ENCODE peak calls at places on chromosomes 11 and 22, in four cellular contexts. V, Q, B and Y are unnamed samples.

GRCh38 chr11:122494171-122494570 is 161.4 kb upstream of the UBASH3B start:
- DNase-seq in V (no peak), Q (no peak), B (no peak), Y (no peak)

GRCh38 chr11:33835143-33835878 is 56.6 kb downstream of the LMO2 start:
- DNase-seq in V (no peak), Q (peak; percentile 89), B (peak; percentile 30), Y (no peak)

GRCh38 chr11:128610765-128611617 is 23.6 kb upstream of the ETS1 start:
- DNase-seq in V (no peak), Q (no peak), B (no peak), Y (no peak)

GRCh38 chr22:36356708-36357694 is 30.8 kb downstream of the MYH9 start:
- DNase-seq in V (no peak), Q (no peak), B (no peak), Y (no peak)

GRCh38 chr11:66015094-66015881 is 3.5 kb downstream of the CST6 start:
- DNase-seq in V (no peak), Q (peak; percentile 87), B (no peak), Y (no peak)

GRCh38 chr11:88059326-88059725 is 115.9 kb downstream of the RAB38 start:
- DNase-seq in V (no peak), Q (no peak), B (no peak), Y (no peak)

GRCh38 chr11:112165049-112165448 is 1.2 kb upstream of the IL18 start:
- DNase-seq in V (no peak), Q (no peak), B (no peak), Y (no peak)

GRCh38 chr22:32558681-32559355 is 84.2 kb downstream of the FBXO7 start:
- DNase-seq in V (peak; percentile 83), Q (no peak), B (peak; percentile 59), Y (no peak)

GRCh38 chr22:19875531-19876313 is 21.0 kb upstream of the GNB1L start:
- DNase-seq in V (peak; percentile 15), Q (no peak), B (peak; percentile 12), Y (peak; percentile 30)
- H3K27ac ChIP-seq in V (peak overlapping the region; percentile 67), Q (peak overlapping the region; percentile 64), B (no peak overlapping the region), Y (no peak overlapping the region)

GRCh38 chr11:45934580-45935318 is 12.3 kb downstream of the LARGE2 start:
- DNase-seq in V (no peak), Q (no peak), B (no peak), Y (no peak)
- H3K4me3 ChIP-seq in V (no peak overlapping the region), Q (no peak overlapping the region), B (no peak overlapping the region), Y (no peak overlapping the region)

GRCh38 chr11:65013692-65014145 is 241 bp upstream of the ARL2 start:
- DNase-seq in V (peak; percentile 93), Q (peak; percentile 97), B (peak; percentile 88), Y (peak; percentile 93)
- TF ChIP-seq CTCF in V (peak; percentile 71), Q (peak; percentile 67), B (peak; percentile 93), Y (peak; percentile 77)

GRCh38 chr11:7612661-7613393 is 60.5 kb downstream of the CYB5R2 start:
- DNase-seq in V (no peak), Q (no peak), B (no peak), Y (no peak)
- H3K27ac ChIP-seq in V (no peak overlapping the region), Q (no peak overlapping the region), B (no peak overlapping the region), Y (no peak overlapping the region)

DNA sequence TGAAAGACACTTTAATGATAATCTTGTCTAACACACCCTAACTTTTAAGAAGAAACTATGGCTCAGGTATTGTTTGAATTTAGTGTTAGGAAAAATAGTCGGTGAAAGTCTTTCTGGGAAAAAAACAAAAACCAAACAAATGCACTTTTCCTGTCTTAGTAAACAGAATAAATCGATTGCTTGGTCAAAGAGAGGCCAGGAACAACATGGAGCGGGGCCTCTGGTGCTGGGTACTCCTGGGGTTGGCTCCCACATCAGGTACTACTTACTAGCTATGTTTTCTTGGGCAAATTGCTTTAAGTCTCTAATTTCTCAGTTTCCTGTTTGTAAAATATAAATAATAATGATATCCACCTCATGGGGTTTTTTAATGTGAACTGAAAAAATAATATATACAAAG is 46.8 kb downstream of the NAV2 start:
- DNase-seq in V (no peak), Q (no peak), B (no peak), Y (no peak)
- H3K4me3 ChIP-seq in V (no peak overlapping the region), Q (no peak overlapping the region), B (no peak overlapping the region), Y (no peak overlapping the region)

GRCh38 chr11:71979582-71979981 is 19.1 kb upstream of the IL18BP start:
- DNase-seq in V (no peak), Q (no peak), B (no peak), Y (no peak)
- TF ChIP-seq CTCF in V (no peak), Q (no peak), B (no peak), Y (no peak)